ENCODE peak calls at places on chromosomes 5 and 9, in six cellular contexts. One of them, this sample, is unnamed.

GRCh38 chr5:153777681-153778080 is 261.0 kb downstream of the FAM114A2 start:
- DNase-seq in GM20000: no peak
- DNase-seq in PC-3: no peak
- DNase-seq in activated T-helper 1 cell treated with Interleukin-2 at 50 U/mL for 16 hours: no peak
- DNase-seq in M059J: no peak
- DNase-seq in activated CD8-positive, alpha-beta T cell treated with anti-CD3 and anti-CD28 coated beads, Interleukin-2, amount 10 ng/mL, durations not matched to agents 7 days and 5 days: no peak
- DNase-seq in this sample: no peak

GRCh38 chr5:54120473-54120872 is 189.9 kb downstream of the ARL15 start:
- DNase-seq in M059J: no peak
- DNase-seq in activated T-helper 1 cell treated with Interleukin-2 at 50 U/mL for 16 hours: no peak
- DNase-seq in PC-3: no peak
- DNase-seq in activated CD8-positive, alpha-beta T cell treated with anti-CD3 and anti-CD28 coated beads, Interleukin-2, amount 10 ng/mL, durations not matched to agents 7 days and 5 days: no peak
- DNase-seq in GM20000: no peak
- DNase-seq in this sample: no peak

GRCh38 chr9:89463986-89464901 is 33.7 kb downstream of the SEMA4D start:
- DNase-seq in M059J: peak
- DNase-seq in GM20000: peak
- DNase-seq in PC-3: no peak
- DNase-seq in activated T-helper 1 cell treated with Interleukin-2 at 50 U/mL for 16 hours: peak
- DNase-seq in activated CD8-positive, alpha-beta T cell treated with anti-CD3 and anti-CD28 coated beads, Interleukin-2, amount 10 ng/mL, durations not matched to agents 7 days and 5 days: peak
- DNase-seq in this sample: peak

GRCh38 chr9:98964911-98965336 is 21.2 kb downstream of the COL15A1 start:
- DNase-seq in activated CD8-positive, alpha-beta T cell treated with anti-CD3 and anti-CD28 coated beads, Interleukin-2, amount 10 ng/mL, durations not matched to agents 7 days and 5 days: no peak
- DNase-seq in activated T-helper 1 cell treated with Interleukin-2 at 50 U/mL for 16 hours: no peak
- DNase-seq in PC-3: no peak
- DNase-seq in GM20000: no peak
- DNase-seq in M059J: no peak
- DNase-seq in this sample: no peak

GRCh38 chr5:165290535-165290934 is 1785.1 kb downstream of the MAT2B start:
- DNase-seq in activated T-helper 1 cell treated with Interleukin-2 at 50 U/mL for 16 hours: no peak
- DNase-seq in M059J: no peak
- DNase-seq in activated CD8-positive, alpha-beta T cell treated with anti-CD3 and anti-CD28 coated beads, Interleukin-2, amount 10 ng/mL, durations not matched to agents 7 days and 5 days: no peak
- DNase-seq in PC-3: no peak
- DNase-seq in GM20000: no peak
- DNase-seq in this sample: no peak

GRCh38 chr9:134637696-134638502 is 3.7 kb upstream of the COL5A1 start:
- DNase-seq in M059J: peak
- DNase-seq in activated T-helper 1 cell treated with Interleukin-2 at 50 U/mL for 16 hours: no peak
- DNase-seq in PC-3: no peak
- DNase-seq in activated CD8-positive, alpha-beta T cell treated with anti-CD3 and anti-CD28 coated beads, Interleukin-2, amount 10 ng/mL, durations not matched to agents 7 days and 5 days: no peak
- DNase-seq in GM20000: no peak
- DNase-seq in this sample: no peak

GRCh38 chr9:77651203-77651602 is 3.1 kb upstream of the GNA14 start:
- DNase-seq in M059J: no peak
- DNase-seq in activated CD8-positive, alpha-beta T cell treated with anti-CD3 and anti-CD28 coated beads, Interleukin-2, amount 10 ng/mL, durations not matched to agents 7 days and 5 days: no peak
- DNase-seq in PC-3: no peak
- DNase-seq in GM20000: no peak
- DNase-seq in activated T-helper 1 cell treated with Interleukin-2 at 50 U/mL for 16 hours: no peak
- DNase-seq in this sample: peak

GRCh38 chr5:131277415-131277814 is 13.6 kb downstream of the CDC42SE2 start:
- DNase-seq in activated CD8-positive, alpha-beta T cell treated with anti-CD3 and anti-CD28 coated beads, Interleukin-2, amount 10 ng/mL, durations not matched to agents 7 days and 5 days: no peak
- DNase-seq in M059J: no peak
- DNase-seq in PC-3: no peak
- DNase-seq in GM20000: no peak
- DNase-seq in activated T-helper 1 cell treated with Interleukin-2 at 50 U/mL for 16 hours: no peak
- DNase-seq in this sample: no peak

GRCh38 chr5:124261133-124261532 is 485.3 kb downstream of the ZNF608 start:
- DNase-seq in activated T-helper 1 cell treated with Interleukin-2 at 50 U/mL for 16 hours: no peak
- DNase-seq in GM20000: no peak
- DNase-seq in M059J: no peak
- DNase-seq in PC-3: no peak
- DNase-seq in activated CD8-positive, alpha-beta T cell treated with anti-CD3 and anti-CD28 coated beads, Interleukin-2, amount 10 ng/mL, durations not matched to agents 7 days and 5 days: no peak
- DNase-seq in this sample: no peak